ENCODE peak calls at places on chromosomes 5 and 9, in seven cellular contexts. F, J, P, L, W, O and K are unnamed samples.
A peak's percentile ranks its signal among the peaks of the same experiment; 100 is the strongest.

GRCh38 chr9:2220036-2220435 is 204.9 kb downstream of the SMARCA2 start:
- DNase-seq in F (no peak), J (no peak), P (no peak), L (peak; percentile 15), W (no peak), O (no peak), K (no peak)

GRCh38 chr9:75200892-75201470 is 112.7 kb downstream of the OSTF1 start:
- DNase-seq in F (no peak), J (no peak), P (peak; percentile 23), L (peak; percentile 49), W (peak; percentile 49), O (no peak), K (no peak)

GRCh38 chr5:56350595-56351170 is 117.6 kb upstream of the ANKRD55 start:
- DNase-seq in F (no peak), J (peak; percentile 77), P (peak; percentile 26), L (peak; percentile 90), W (peak; percentile 96), O (peak; percentile 36), K (no peak)

GRCh38 chr5:31741496-31741895 is 102.6 kb downstream of the PDZD2 start:
- DNase-seq in F (no peak), J (no peak), P (no peak), L (no peak), W (no peak), O (no peak), K (no peak)

GRCh38 chr9:6024035-6024554 is 8.7 kb upstream of the RANBP6 start:
- DNase-seq in F (no peak), J (no peak), P (no peak), L (peak; percentile 14), W (no peak), O (no peak), K (peak; percentile 38)

GRCh38 chr9:132031869-132032583 is 47.6 kb downstream of the MED27 start:
- DNase-seq in F (no peak), J (no peak), P (no peak), L (no peak), W (no peak), O (no peak), K (no peak)

GRCh38 chr9:90999425-91000397 is 198.1 kb downstream of the SYK start:
- DNase-seq in F (no peak), J (no peak), P (no peak), L (no peak), W (peak; percentile 76), O (no peak), K (no peak)

GRCh38 chr5:142053434-142054253 is 40.8 kb upstream of the GNPDA1 start:
- DNase-seq in F (no peak), J (peak; percentile 20), P (no peak), L (peak; percentile 72), W (peak; percentile 43), O (no peak), K (no peak)

DNA sequence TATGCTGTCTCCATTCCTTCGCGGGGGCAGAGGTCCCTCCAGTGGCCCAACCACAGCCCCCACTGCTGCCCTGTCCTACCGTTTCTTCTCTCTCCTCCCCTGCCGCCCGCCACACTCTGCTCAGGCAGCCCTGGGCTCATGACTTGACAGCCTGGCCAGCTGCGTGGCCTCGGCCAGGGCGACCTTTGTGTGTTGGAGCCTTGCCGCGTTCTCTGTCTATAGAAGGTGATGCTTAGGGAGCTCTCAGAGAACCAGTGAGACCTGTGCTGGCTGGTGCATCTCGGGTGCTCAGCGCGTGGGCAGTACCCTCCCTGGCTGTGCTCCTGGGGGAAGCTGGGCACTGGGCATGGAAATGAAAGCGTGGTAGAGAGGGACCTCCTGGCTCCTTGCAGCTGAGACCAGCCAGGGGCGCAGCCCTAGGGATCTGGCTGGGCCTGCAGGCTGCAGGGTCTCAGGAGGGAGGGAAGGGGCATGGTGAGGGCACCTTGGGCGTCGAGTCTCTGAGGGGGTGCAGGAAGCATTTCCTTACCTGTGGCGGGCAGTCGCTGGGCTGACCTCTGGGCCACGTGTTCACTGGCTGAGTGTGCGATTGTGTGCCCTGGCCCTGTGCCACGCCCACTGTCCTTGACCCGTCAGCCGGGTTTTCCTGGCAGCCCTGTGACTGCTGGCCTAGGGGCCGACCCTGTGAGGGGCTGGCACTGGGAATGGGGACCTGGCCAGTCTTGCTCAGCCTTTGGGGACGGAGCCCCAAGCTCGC is 50.3 kb downstream of the RXRA start:
- DNase-seq in F (no peak), J (no peak), P (no peak), L (no peak), W (no peak), O (no peak), K (no peak)
- H3K4me1 ChIP-seq in F (peaks cover 3% of the 10 kb centered on the region), J (peaks cover 14% of the 10 kb centered on the region), P (peaks cover 47% of the 10 kb centered on the region), L (peaks cover 23% of the 10 kb centered on the region), W (peaks cover 33% of the 10 kb centered on the region), O (peaks cover 20% of the 10 kb centered on the region), K (peaks cover 3% of the 10 kb centered on the region)

GRCh38 chr9:136553581-136553980 is 7.7 kb upstream of the NOTCH1 start:
- DNase-seq in F (no peak), J (no peak), P (no peak), L (no peak), W (no peak), O (no peak), K (no peak)
- H3K27ac ChIP-seq in F (no peak overlapping the region), J (no peak overlapping the region), P (no peak overlapping the region), L (no peak overlapping the region), W (no peak overlapping the region), O (no peak overlapping the region), K (no peak overlapping the region)

GRCh38 chr5:39369123-39369815 is 5.0 kb upstream of the C9 start:
- DNase-seq in F (no peak), J (no peak), P (no peak), L (peak; percentile 45), W (no peak), O (no peak), K (no peak)
- H3K4me1 ChIP-seq in F (no peaks in the 10 kb centered on the region), J (no peaks in the 10 kb centered on the region), P (no peaks in the 10 kb centered on the region), L (no peaks in the 10 kb centered on the region), W (no peaks in the 10 kb centered on the region), O (no peaks in the 10 kb centered on the region), K (no peaks in the 10 kb centered on the region)

GRCh38 chr5:25568989-25569625 is 924.3 kb upstream of the CDH10 start:
- DNase-seq in F (no peak), J (no peak), P (no peak), L (no peak), W (no peak), O (no peak), K (peak; percentile 17)

GRCh38 chr5:25570067-25570583 is 925.3 kb upstream of the CDH10 start:
- DNase-seq in F (no peak), J (no peak), P (no peak), L (no peak), W (no peak), O (no peak), K (no peak)

GRCh38 chr5:25562656-25563055 is 917.9 kb upstream of the CDH10 start:
- DNase-seq in F (no peak), J (no peak), P (no peak), L (no peak), W (no peak), O (no peak), K (no peak)

GRCh38 chr5:25568294-25568693 is 923.5 kb upstream of the CDH10 start:
- DNase-seq in F (no peak), J (no peak), P (no peak), L (no peak), W (no peak), O (no peak), K (no peak)

GRCh38 chr5:25567881-25568280 is 923.1 kb upstream of the CDH10 start:
- DNase-seq in F (no peak), J (no peak), P (no peak), L (no peak), W (no peak), O (no peak), K (no peak)
- H3K27ac ChIP-seq in F (no peak overlapping the region), J (no peak overlapping the region), P (no peak overlapping the region), L (no peak overlapping the region), W (no peak overlapping the region), O (no peak overlapping the region), K (no peak overlapping the region)

GRCh38 chr5:143760137-143760505 is 51.8 kb upstream of the HMHB1 start:
- DNase-seq in F (no peak), J (no peak), P (no peak), L (no peak), W (no peak), O (no peak), K (no peak)

GRCh38 chr5:143759368-143760136 is 52.4 kb upstream of the HMHB1 start:
- DNase-seq in F (no peak), J (no peak), P (no peak), L (peak; percentile 37), W (peak; percentile 18), O (no peak), K (no peak)

GRCh38 chr5:143762636-143763035 is 49.3 kb upstream of the HMHB1 start:
- DNase-seq in F (no peak), J (no peak), P (no peak), L (no peak), W (no peak), O (no peak), K (no peak)

GRCh38 chr5:143761663-143762062 is 50.3 kb upstream of the HMHB1 start:
- DNase-seq in F (no peak), J (no peak), P (no peak), L (no peak), W (no peak), O (no peak), K (no peak)

GRCh38 chr5:143760755-143761154 is 51.2 kb upstream of the HMHB1 start:
- DNase-seq in F (no peak), J (no peak), P (no peak), L (no peak), W (no peak), O (no peak), K (no peak)
- H3K4me1 ChIP-seq in F (no peaks in the 10 kb centered on the region), J (no peaks in the 10 kb centered on the region), P (no peaks in the 10 kb centered on the region), L (peaks cover 30% of the 10 kb centered on the region), W (peaks cover 10% of the 10 kb centered on the region), O (no peaks in the 10 kb centered on the region), K (no peaks in the 10 kb centered on the region)

DNA sequence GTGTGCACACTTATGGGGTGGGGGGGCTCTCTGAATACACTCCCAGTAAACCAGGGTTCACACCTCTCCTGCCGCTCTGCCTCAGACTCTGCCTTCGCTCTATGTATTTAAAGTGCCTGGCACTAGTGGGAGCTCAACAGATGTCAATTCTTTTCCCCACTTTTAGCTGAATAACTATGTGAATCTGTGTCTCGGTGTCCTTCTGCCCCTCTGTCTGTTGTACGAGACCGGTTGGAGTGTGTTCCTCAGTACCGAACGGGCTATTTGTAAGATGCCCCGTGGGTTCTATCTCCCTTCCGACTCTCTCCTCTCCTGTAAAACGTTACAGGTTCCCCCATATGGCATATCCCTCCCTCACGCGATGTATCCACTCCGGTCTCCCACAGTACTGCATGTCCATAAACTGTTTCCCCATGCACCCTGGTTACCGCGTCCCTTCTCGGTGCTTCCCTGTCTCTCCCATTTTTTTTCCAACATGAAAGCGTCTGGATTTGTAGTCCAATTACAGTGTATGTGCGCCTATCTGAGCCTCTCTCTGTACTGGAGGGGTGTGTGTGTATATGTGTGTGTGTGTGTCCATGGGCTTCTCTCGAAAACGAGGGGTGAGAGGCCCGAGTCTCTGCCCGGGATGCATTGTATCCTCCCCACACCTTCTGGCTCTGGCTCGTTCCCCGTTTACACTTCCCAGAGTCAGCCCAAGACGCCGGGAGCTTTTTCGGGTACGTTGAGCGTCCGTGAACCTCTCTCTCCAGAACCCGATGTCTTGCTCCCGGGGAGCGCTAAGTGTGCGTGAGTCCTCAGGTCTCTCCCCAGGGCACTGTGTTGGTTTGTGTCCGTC is 1.5 kb downstream of the ELL2 start:
- DNase-seq in F (no peak), J (no peak), P (peak; percentile 44), L (peak; percentile 59), W (peak; percentile 34), O (no peak), K (peak; percentile 11)
- H3K27ac ChIP-seq in F (peak overlapping the region; percentile 99), J (peak overlapping the region; percentile 91), P (peak overlapping the region; percentile 96), L (peak overlapping the region; percentile 90), W (peak overlapping the region; percentile 99), O (no peak overlapping the region), K (peak overlapping the region; percentile 83)